ENCODE peak calls at places on chromosomes 6 and 20, in four cellular contexts. One of them, this sample, is unnamed.

GRCh38 chr6:5772634-5773230 is 234.0 kb downstream of the NRN1 start:
- DNase-seq in upper lobe of left lung: no peak
- DNase-seq in A549: no peak
- DNase-seq in esophagus muscularis mucosa: no peak
- DNase-seq in this sample: no peak

GRCh38 chr6:107125771-107126170 is 10.5 kb upstream of the BEND3 start:
- DNase-seq in A549: no peak
- DNase-seq in esophagus muscularis mucosa: no peak
- DNase-seq in upper lobe of left lung: no peak
- DNase-seq in this sample: no peak

GRCh38 chr6:52399511-52400315 is 20.4 kb upstream of the EFHC1 start:
- DNase-seq in A549: no peak
- DNase-seq in upper lobe of left lung: peak; percentile 30
- DNase-seq in esophagus muscularis mucosa: no peak
- DNase-seq in this sample: no peak

GRCh38 chr20:33746325-33746998 is 14.7 kb downstream of the ZNF341 start:
- DNase-seq in upper lobe of left lung: no peak
- DNase-seq in esophagus muscularis mucosa: no peak
- DNase-seq in A549: no peak
- DNase-seq in this sample: no peak

GRCh38 chr20:54137115-54137514 is 36.7 kb downstream of the CYP24A1 start:
- DNase-seq in upper lobe of left lung: no peak
- DNase-seq in esophagus muscularis mucosa: no peak
- DNase-seq in A549: no peak
- DNase-seq in this sample: no peak

GRCh38 chr6:103797738-103798137 is 1062.0 kb downstream of the HACE1 start:
- DNase-seq in A549: no peak
- DNase-seq in esophagus muscularis mucosa: no peak
- DNase-seq in upper lobe of left lung: no peak
- DNase-seq in this sample: no peak

GRCh38 chr6:6191476-6191875 is 129.0 kb downstream of the F13A1 start:
- DNase-seq in upper lobe of left lung: no peak
- DNase-seq in A549: no peak
- DNase-seq in esophagus muscularis mucosa: peak; percentile 21
- DNase-seq in this sample: no peak

GRCh38 chr20:62641749-62642665 is at the start of gene SLCO4A1:
- DNase-seq in upper lobe of left lung: peak; percentile 82
- DNase-seq in esophagus muscularis mucosa: no peak
- DNase-seq in A549: peak; percentile 81
- DNase-seq in this sample: no peak

GRCh38 chr6:41976794-41977484 is 35.3 kb upstream of the CCND3 start:
- DNase-seq in upper lobe of left lung: peak; percentile 15
- DNase-seq in A549: peak; percentile 50
- DNase-seq in esophagus muscularis mucosa: no peak
- DNase-seq in this sample: no peak

GRCh38 chr6:53928641-53929339 is 134.0 kb downstream of the LRRC1 start:
- DNase-seq in upper lobe of left lung: no peak
- DNase-seq in A549: no peak
- DNase-seq in esophagus muscularis mucosa: no peak
- DNase-seq in this sample: no peak

GRCh38 chr20:13449868-13450441 is 188.8 kb downstream of the TASP1 start:
- DNase-seq in esophagus muscularis mucosa: no peak
- DNase-seq in A549: no peak
- DNase-seq in upper lobe of left lung: no peak
- DNase-seq in this sample: no peak

GRCh38 chr6:106913676-106914280 is 60.8 kb downstream of the CD24 start:
- DNase-seq in upper lobe of left lung: no peak
- DNase-seq in A549: no peak
- DNase-seq in esophagus muscularis mucosa: peak; percentile 47
- DNase-seq in this sample: no peak

GRCh38 chr6:35568967-35569606 is 56.4 kb upstream of the TULP1 start:
- DNase-seq in esophagus muscularis mucosa: peak; percentile 93
- DNase-seq in upper lobe of left lung: peak; percentile 35
- DNase-seq in A549: no peak
- DNase-seq in this sample: no peak

GRCh38 chr6:105601541-105602174 is 198.8 kb upstream of the PREP start:
- DNase-seq in A549: peak; percentile 51
- DNase-seq in upper lobe of left lung: peak; percentile 75
- DNase-seq in esophagus muscularis mucosa: no peak
- DNase-seq in this sample: no peak

GRCh38 chr20:33287884-33288283 is 4.9 kb downstream of the BPIFB1 start:
- DNase-seq in esophagus muscularis mucosa: no peak
- DNase-seq in A549: no peak
- DNase-seq in upper lobe of left lung: no peak
- DNase-seq in this sample: no peak

GRCh38 chr6:151014404-151015150 is 149.1 kb downstream of the MTHFD1L start:
- DNase-seq in A549: peak; percentile 21
- DNase-seq in upper lobe of left lung: peak; percentile 67
- DNase-seq in esophagus muscularis mucosa: no peak
- DNase-seq in this sample: no peak

GRCh38 chr6:38755207-38755606 is 40.1 kb downstream of the DNAH8 start:
- DNase-seq in esophagus muscularis mucosa: no peak
- DNase-seq in A549: no peak
- DNase-seq in upper lobe of left lung: no peak
- DNase-seq in this sample: no peak

GRCh38 chr6:8879334-8879733 is 444.0 kb upstream of the SLC35B3 start:
- DNase-seq in esophagus muscularis mucosa: no peak
- DNase-seq in A549: no peak
- DNase-seq in upper lobe of left lung: no peak
- DNase-seq in this sample: no peak

GRCh38 chr6:102215425-102215824 is 821.9 kb downstream of the GRIK2 start:
- DNase-seq in upper lobe of left lung: no peak
- DNase-seq in A549: no peak
- DNase-seq in esophagus muscularis mucosa: no peak
- DNase-seq in this sample: no peak

GRCh38 chr6:104682722-104683643 is 176.7 kb downstream of the HACE1 start:
- DNase-seq in esophagus muscularis mucosa: no peak
- DNase-seq in upper lobe of left lung: peak; percentile 60
- DNase-seq in A549: peak; percentile 30
- DNase-seq in this sample: no peak

GRCh38 chr6:71375676-71376075 is 87.1 kb downstream of the OGFRL1 start:
- DNase-seq in A549: no peak
- DNase-seq in upper lobe of left lung: no peak
- DNase-seq in esophagus muscularis mucosa: no peak
- DNase-seq in this sample: no peak

GRCh38 chr6:158290659-158291058 is 21.6 kb upstream of the TULP4 start:
- DNase-seq in A549: no peak
- DNase-seq in esophagus muscularis mucosa: no peak
- DNase-seq in upper lobe of left lung: no peak
- DNase-seq in this sample: no peak

GRCh38 chr6:3805448-3806123 is 43.6 kb upstream of the FAM50B start:
- DNase-seq in A549: no peak
- DNase-seq in esophagus muscularis mucosa: no peak
- DNase-seq in upper lobe of left lung: no peak
- DNase-seq in this sample: no peak

GRCh38 chr20:42963796-42964195 is 225.9 kb downstream of the PTPRT start:
- DNase-seq in upper lobe of left lung: no peak
- DNase-seq in A549: no peak
- DNase-seq in esophagus muscularis mucosa: no peak
- DNase-seq in this sample: no peak

GRCh38 chr6:151400473-151400872 is 9.1 kb upstream of the ZBTB2 start:
- DNase-seq in A549: no peak
- DNase-seq in esophagus muscularis mucosa: no peak
- DNase-seq in upper lobe of left lung: no peak
- DNase-seq in this sample: no peak

GRCh38 chr20:33915726-33916331 is 77.9 kb upstream of the RALY start:
- DNase-seq in esophagus muscularis mucosa: no peak
- DNase-seq in A549: peak; percentile 84
- DNase-seq in upper lobe of left lung: peak; percentile 45
- DNase-seq in this sample: no peak

GRCh38 chr6:22320750-22321149 is 23.9 kb upstream of the PRL start:
- DNase-seq in A549: peak; percentile 10
- DNase-seq in upper lobe of left lung: no peak
- DNase-seq in esophagus muscularis mucosa: no peak
- DNase-seq in this sample: no peak

GRCh38 chr6:104954091-104954797 is 2.7 kb upstream of the LIN28B start:
- DNase-seq in upper lobe of left lung: no peak
- DNase-seq in A549: no peak
- DNase-seq in esophagus muscularis mucosa: no peak
- DNase-seq in this sample: no peak

GRCh38 chr6:161251345-161251744 is 22.5 kb downstream of the AGPAT4 start:
- DNase-seq in upper lobe of left lung: no peak
- DNase-seq in A549: no peak
- DNase-seq in esophagus muscularis mucosa: no peak
- DNase-seq in this sample: no peak

GRCh38 chr6:106026748-106027147 is 59.4 kb upstream of the PRDM1 start:
- DNase-seq in upper lobe of left lung: no peak
- DNase-seq in esophagus muscularis mucosa: no peak
- DNase-seq in A549: no peak
- DNase-seq in this sample: no peak

GRCh38 chr6:30043744-30044143 is 17.3 kb upstream of the POLR1H start:
- DNase-seq in A549: no peak
- DNase-seq in esophagus muscularis mucosa: no peak
- DNase-seq in upper lobe of left lung: no peak
- DNase-seq in this sample: no peak

GRCh38 chr20:33578510-33578909 is 83.6 kb upstream of the C20orf144 start:
- DNase-seq in upper lobe of left lung: no peak
- DNase-seq in A549: no peak
- DNase-seq in esophagus muscularis mucosa: no peak
- DNase-seq in this sample: no peak

GRCh38 chr6:12084681-12085080 is 72.6 kb downstream of the HIVEP1 start:
- DNase-seq in upper lobe of left lung: no peak
- DNase-seq in A549: no peak
- DNase-seq in esophagus muscularis mucosa: no peak
- DNase-seq in this sample: no peak

GRCh38 chr20:33119725-33120720 is 40.6 kb downstream of the BPIFB4 start:
- DNase-seq in upper lobe of left lung: no peak
- DNase-seq in A549: no peak
- DNase-seq in esophagus muscularis mucosa: no peak
- DNase-seq in this sample: no peak

DNA sequence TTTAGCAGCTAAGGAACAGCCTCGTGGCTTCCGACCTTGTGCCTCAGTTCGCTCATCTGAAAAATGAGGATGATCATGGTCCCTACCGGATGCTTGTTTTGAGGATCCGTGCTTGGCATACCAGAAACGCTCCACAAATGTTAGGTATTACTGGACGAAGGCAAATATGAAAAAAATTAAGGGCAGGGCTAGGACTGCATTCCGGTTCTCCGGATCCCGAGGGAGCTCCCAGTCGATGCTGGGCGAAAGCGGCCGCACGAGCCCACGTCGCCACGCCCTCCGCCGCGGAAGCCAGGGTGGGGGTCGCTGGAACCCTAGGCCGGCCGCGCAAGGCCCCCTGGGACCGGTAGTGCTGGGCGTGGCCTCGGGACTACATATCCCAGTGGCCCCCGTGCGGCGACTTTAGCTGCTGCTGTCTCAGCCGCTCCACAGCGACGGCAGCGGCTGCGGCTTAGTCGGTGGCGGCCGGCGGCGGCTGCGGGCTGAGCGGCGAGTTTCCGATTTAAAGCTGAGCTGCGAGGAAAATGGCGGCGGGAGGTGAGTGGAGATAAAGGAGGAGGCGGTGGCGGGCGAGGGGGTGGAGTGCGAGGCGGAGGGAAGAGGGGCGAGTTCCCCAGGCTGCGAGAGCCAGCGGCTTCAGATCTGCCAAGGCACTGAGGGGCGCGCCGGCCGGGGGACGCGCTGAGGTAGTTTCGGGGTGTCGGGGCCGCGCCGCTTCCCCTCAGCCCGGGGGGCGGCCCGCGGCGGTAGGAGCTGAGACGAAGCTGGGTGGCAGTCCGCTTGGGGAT is at the start of gene NCOA3:
- DNase-seq in A549: peak; percentile 95
- DNase-seq in esophagus muscularis mucosa: peak; percentile 95
- DNase-seq in upper lobe of left lung: peak; percentile 97
- DNase-seq in this sample: peak; percentile 64
- TF ChIP-seq CTCF in A549: no peak
- TF ChIP-seq CTCF in esophagus muscularis mucosa: peak; percentile 45
- TF ChIP-seq CTCF in upper lobe of left lung: peak; percentile 91
- TF ChIP-seq CTCF in this sample: peak; percentile 49

GRCh38 chr20:11459090-11459877 is 458.4 kb upstream of the BTBD3 start:
- DNase-seq in upper lobe of left lung: no peak
- DNase-seq in esophagus muscularis mucosa: no peak
- DNase-seq in A549: no peak
- DNase-seq in this sample: no peak
- H3K4me3 ChIP-seq in upper lobe of left lung: no peak overlapping the region
- H3K4me3 ChIP-seq in esophagus muscularis mucosa: no peak overlapping the region
- H3K4me3 ChIP-seq in A549: no peak overlapping the region
- H3K4me3 ChIP-seq in this sample: no peak overlapping the region

DNA sequence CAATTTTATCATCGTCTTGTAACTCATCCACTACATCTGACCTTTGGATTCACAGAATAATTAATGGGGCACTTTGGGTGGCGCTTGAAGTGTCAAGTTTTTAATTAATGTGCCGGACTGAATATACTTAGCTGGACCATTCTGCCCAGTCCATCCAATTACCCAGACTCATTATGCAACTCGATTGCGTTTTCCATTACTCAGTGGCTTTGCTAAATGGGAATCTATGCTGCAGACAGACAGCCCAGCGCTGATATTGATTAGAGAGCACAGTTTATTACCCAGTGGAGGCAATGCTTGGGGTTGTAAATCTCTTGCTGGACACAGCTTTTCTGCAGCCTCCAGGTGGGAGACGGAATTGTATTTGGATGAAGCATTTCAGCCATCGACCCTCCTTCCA is 59.5 kb downstream of the EDN3 start:
- DNase-seq in esophagus muscularis mucosa: no peak
- DNase-seq in upper lobe of left lung: no peak
- DNase-seq in A549: no peak
- DNase-seq in this sample: no peak
- H3K27ac ChIP-seq in esophagus muscularis mucosa: no peak overlapping the region
- H3K27ac ChIP-seq in upper lobe of left lung: no peak overlapping the region
- H3K27ac ChIP-seq in A549: no peak overlapping the region
- H3K27ac ChIP-seq in this sample: peak overlapping the region; percentile 57

GRCh38 chr6:89536230-89536629 is 102.3 kb downstream of the LYRM2 start:
- DNase-seq in A549: no peak
- DNase-seq in esophagus muscularis mucosa: no peak
- DNase-seq in upper lobe of left lung: no peak
- DNase-seq in this sample: no peak
- TF ChIP-seq CTCF in A549: no peak
- TF ChIP-seq CTCF in esophagus muscularis mucosa: no peak
- TF ChIP-seq CTCF in upper lobe of left lung: no peak
- TF ChIP-seq CTCF in this sample: no peak